ENCODE peak calls at places on chromosome 14, in six cellular contexts. K is GM04504; D is CD8-positive, alpha-beta memory T cell; R is memory B cell; G is CD8-positive, alpha-beta T cell; B is NCI-H1092. M is an unnamed sample.

GRCh38 chr14:88005978-88006851 is 1.3 kb downstream of the GPR65 start:
- DNase-seq in G (peak), B (no peak), D (peak), K (no peak), R (peak), M (no peak)

GRCh38 chr14:96243785-96244184 is 12.2 kb upstream of the BDKRB1 start:
- DNase-seq in R (no peak), G (no peak), D (no peak), B (no peak), K (no peak), M (no peak)

GRCh38 chr14:42806909-42807315 is 1200.2 kb downstream of the LRFN5 start:
- DNase-seq in K (no peak), D (no peak), R (no peak), G (no peak), B (no peak), M (no peak)

GRCh38 chr14:69355955-69356321 is 42.2 kb downstream of the ERH start:
- DNase-seq in D (no peak), K (peak), G (no peak), R (no peak), B (no peak), M (no peak)

GRCh38 chr14:104868060-104868740 is 3.1 kb downstream of the CEP170B start:
- DNase-seq in G (no peak), K (no peak), R (no peak), B (no peak), D (no peak), M (peak)

GRCh38 chr14:63308723-63309317 is 9.9 kb downstream of the GPHB5 start:
- DNase-seq in G (no peak), B (peak), K (no peak), R (no peak), D (no peak), M (peak)

GRCh38 chr14:60509438-60510253 is 700 bp downstream of the SIX6 start:
- DNase-seq in B (no peak), K (no peak), D (no peak), G (no peak), R (no peak), M (no peak)

GRCh38 chr14:28767851-28768548 is 1.4 kb downstream of the FOXG1 start:
- DNase-seq in D (no peak), G (no peak), B (no peak), R (no peak), K (no peak), M (peak)

GRCh38 chr14:51472881-51473280 is 178.8 kb upstream of the FRMD6 start:
- DNase-seq in D (no peak), K (no peak), R (no peak), G (no peak), B (peak), M (peak)

GRCh38 chr14:51370758-51371386 is 130.8 kb downstream of the TMX1 start:
- DNase-seq in G (no peak), K (no peak), R (no peak), B (no peak), D (no peak), M (no peak)

GRCh38 chr14:55327179-55327578 is 56.0 kb downstream of the FBXO34 start:
- DNase-seq in G (no peak), D (no peak), R (peak), K (no peak), B (no peak), M (no peak)

GRCh38 chr14:75531256-75531655 is 9.0 kb downstream of the BATF start:
- DNase-seq in G (no peak), D (no peak), B (no peak), K (no peak), R (no peak), M (no peak)

GRCh38 chr14:58572092-58572853 is 65.5 kb upstream of the DACT1 start:
- DNase-seq in K (no peak), B (no peak), D (no peak), R (no peak), G (peak), M (no peak)

GRCh38 chr14:93132472-93133065 is 16.8 kb upstream of the ITPK1 start:
- DNase-seq in K (no peak), R (no peak), G (peak), B (peak), D (no peak), M (peak)

GRCh38 chr14:85590784-85591183 is 60.8 kb downstream of the FLRT2 start:
- DNase-seq in K (no peak), D (no peak), B (no peak), G (no peak), R (no peak), M (no peak)

GRCh38 chr14:96165493-96166474 is 38.9 kb upstream of the BDKRB2 start:
- DNase-seq in K (no peak), G (no peak), B (no peak), R (no peak), D (no peak), M (no peak)

GRCh38 chr14:50425105-50425504 is 28.4 kb upstream of the CDKL1 start:
- DNase-seq in G (no peak), R (no peak), D (no peak), K (no peak), B (no peak), M (no peak)

GRCh38 chr14:105053421-105053820 is 11.8 kb downstream of the GPR132 start:
- DNase-seq in R (no peak), B (no peak), K (no peak), D (no peak), G (no peak), M (no peak)

GRCh38 chr14:24279301-24280186 is 8.1 kb upstream of the RABGGTA start:
- DNase-seq in K (no peak), R (peak), B (no peak), G (peak), D (peak), M (peak)

GRCh38 chr14:77892381-77892871 is 92.5 kb downstream of the ADCK1 start:
- DNase-seq in D (no peak), G (no peak), K (no peak), B (no peak), R (no peak), M (no peak)

GRCh38 chr14:23470947-23471346 is 1.4 kb downstream of the NGDN start:
- DNase-seq in B (no peak), G (no peak), R (no peak), K (no peak), D (no peak), M (no peak)

GRCh38 chr14:104917992-104918391 is 6.7 kb upstream of the PLD4 start:
- DNase-seq in G (no peak), D (no peak), B (no peak), K (no peak), R (no peak), M (no peak)

GRCh38 chr14:47300801-47301200 is 374.6 kb downstream of the MDGA2 start:
- DNase-seq in G (no peak), B (no peak), D (no peak), R (no peak), K (no peak), M (no peak)

M was measured in body of pancreas.